ENCODE peak calls at places on chromosomes 4 and X, in six cellular contexts. One of them, this sample, is unnamed.

GRCh38 chr4:8762951-8763735 is 108.5 kb downstream of the HMX1 start:
- DNase-seq in stimulated activated CD4-positive, alpha-beta T cell treated with anti-CD3 and anti-CD28 coated beads, TNF-alpha, amount 100 ng/mL, for 4 hours: no peak
- DNase-seq in glutamatergic neuron: peak; percentile 15
- DNase-seq in RKO: no peak
- DNase-seq in stromal cell of bone marrow: no peak
- DNase-seq in H1: no peak
- DNase-seq in this sample: no peak

GRCh38 chr4:17111959-17112659 is 213.7 kb upstream of the LDB2 start:
- DNase-seq in stimulated activated CD4-positive, alpha-beta T cell treated with anti-CD3 and anti-CD28 coated beads, TNF-alpha, amount 100 ng/mL, for 4 hours: no peak
- DNase-seq in glutamatergic neuron: peak; percentile 36
- DNase-seq in RKO: no peak
- DNase-seq in stromal cell of bone marrow: no peak
- DNase-seq in H1: peak; percentile 83
- DNase-seq in this sample: no peak

GRCh38 chr4:185933078-185933581 is 121.1 kb upstream of the SORBS2 start:
- DNase-seq in stimulated activated CD4-positive, alpha-beta T cell treated with anti-CD3 and anti-CD28 coated beads, TNF-alpha, amount 100 ng/mL, for 4 hours: no peak
- DNase-seq in glutamatergic neuron: no peak
- DNase-seq in RKO: no peak
- DNase-seq in stromal cell of bone marrow: peak; percentile 93
- DNase-seq in H1: no peak
- DNase-seq in this sample: no peak

GRCh38 chr4:29770627-29771026 is 949.5 kb upstream of the PCDH7 start:
- DNase-seq in stimulated activated CD4-positive, alpha-beta T cell treated with anti-CD3 and anti-CD28 coated beads, TNF-alpha, amount 100 ng/mL, for 4 hours: no peak
- DNase-seq in glutamatergic neuron: no peak
- DNase-seq in RKO: no peak
- DNase-seq in stromal cell of bone marrow: no peak
- DNase-seq in H1: no peak
- DNase-seq in this sample: no peak

GRCh38 chr4:165700855-165701254 is 172.2 kb upstream of the TLL1 start:
- DNase-seq in stimulated activated CD4-positive, alpha-beta T cell treated with anti-CD3 and anti-CD28 coated beads, TNF-alpha, amount 100 ng/mL, for 4 hours: no peak
- DNase-seq in glutamatergic neuron: no peak
- DNase-seq in RKO: peak; percentile 28
- DNase-seq in stromal cell of bone marrow: no peak
- DNase-seq in H1: no peak
- DNase-seq in this sample: no peak

GRCh38 chr4:10180927-10181744 is 64.5 kb upstream of the WDR1 start:
- DNase-seq in stimulated activated CD4-positive, alpha-beta T cell treated with anti-CD3 and anti-CD28 coated beads, TNF-alpha, amount 100 ng/mL, for 4 hours: no peak
- DNase-seq in glutamatergic neuron: no peak
- DNase-seq in RKO: no peak
- DNase-seq in stromal cell of bone marrow: no peak
- DNase-seq in H1: no peak
- DNase-seq in this sample: no peak

GRCh38 chrX:99301990-99302389 is 1108.1 kb downstream of the PCDH19 start:
- DNase-seq in stimulated activated CD4-positive, alpha-beta T cell treated with anti-CD3 and anti-CD28 coated beads, TNF-alpha, amount 100 ng/mL, for 4 hours: no peak
- DNase-seq in glutamatergic neuron: no peak
- DNase-seq in RKO: peak; percentile 61
- DNase-seq in stromal cell of bone marrow: no peak
- DNase-seq in H1: no peak
- DNase-seq in this sample: no peak

GRCh38 chr4:57303012-57303751 is 193.0 kb upstream of the IGFBP7 start:
- DNase-seq in stimulated activated CD4-positive, alpha-beta T cell treated with anti-CD3 and anti-CD28 coated beads, TNF-alpha, amount 100 ng/mL, for 4 hours: no peak
- DNase-seq in glutamatergic neuron: no peak
- DNase-seq in RKO: no peak
- DNase-seq in stromal cell of bone marrow: no peak
- DNase-seq in H1: no peak
- DNase-seq in this sample: no peak

GRCh38 chr4:14218641-14219040 is 591.1 kb upstream of the BOD1L1 start:
- DNase-seq in stimulated activated CD4-positive, alpha-beta T cell treated with anti-CD3 and anti-CD28 coated beads, TNF-alpha, amount 100 ng/mL, for 4 hours: no peak
- DNase-seq in glutamatergic neuron: no peak
- DNase-seq in RKO: no peak
- DNase-seq in stromal cell of bone marrow: no peak
- DNase-seq in H1: no peak
- DNase-seq in this sample: no peak

GRCh38 chrX:30967516-30967915 is 78.5 kb upstream of the TAB3 start:
- DNase-seq in stimulated activated CD4-positive, alpha-beta T cell treated with anti-CD3 and anti-CD28 coated beads, TNF-alpha, amount 100 ng/mL, for 4 hours: no peak
- DNase-seq in glutamatergic neuron: no peak
- DNase-seq in RKO: no peak
- DNase-seq in stromal cell of bone marrow: no peak
- DNase-seq in H1: no peak
- DNase-seq in this sample: no peak

GRCh38 chr4:21699437-21699836 is 249.1 kb downstream of the KCNIP4 start:
- DNase-seq in stimulated activated CD4-positive, alpha-beta T cell treated with anti-CD3 and anti-CD28 coated beads, TNF-alpha, amount 100 ng/mL, for 4 hours: no peak
- DNase-seq in glutamatergic neuron: no peak
- DNase-seq in RKO: no peak
- DNase-seq in stromal cell of bone marrow: no peak
- DNase-seq in H1: no peak
- DNase-seq in this sample: no peak

GRCh38 chr4:99749445-99750391 is 66.9 kb upstream of the DAPP1 start:
- DNase-seq in stimulated activated CD4-positive, alpha-beta T cell treated with anti-CD3 and anti-CD28 coated beads, TNF-alpha, amount 100 ng/mL, for 4 hours: no peak
- DNase-seq in glutamatergic neuron: no peak
- DNase-seq in RKO: no peak
- DNase-seq in stromal cell of bone marrow: no peak
- DNase-seq in H1: no peak
- DNase-seq in this sample: no peak

GRCh38 chr4:26885912-26886274 is 25.3 kb downstream of the STIM2 start:
- DNase-seq in stimulated activated CD4-positive, alpha-beta T cell treated with anti-CD3 and anti-CD28 coated beads, TNF-alpha, amount 100 ng/mL, for 4 hours: peak; percentile 13
- DNase-seq in glutamatergic neuron: no peak
- DNase-seq in RKO: no peak
- DNase-seq in stromal cell of bone marrow: no peak
- DNase-seq in H1: no peak
- DNase-seq in this sample: peak; percentile 44

GRCh38 chr4:68361146-68361589 is 11.3 kb upstream of the YTHDC1 start:
- DNase-seq in stimulated activated CD4-positive, alpha-beta T cell treated with anti-CD3 and anti-CD28 coated beads, TNF-alpha, amount 100 ng/mL, for 4 hours: no peak
- DNase-seq in glutamatergic neuron: no peak
- DNase-seq in RKO: no peak
- DNase-seq in stromal cell of bone marrow: no peak
- DNase-seq in H1: no peak
- DNase-seq in this sample: no peak

GRCh38 chr4:142091691-142092182 is 455.4 kb downstream of the IL15 start:
- DNase-seq in stimulated activated CD4-positive, alpha-beta T cell treated with anti-CD3 and anti-CD28 coated beads, TNF-alpha, amount 100 ng/mL, for 4 hours: no peak
- DNase-seq in glutamatergic neuron: no peak
- DNase-seq in RKO: peak; percentile 18
- DNase-seq in stromal cell of bone marrow: peak; percentile 97
- DNase-seq in H1: no peak
- DNase-seq in this sample: no peak

GRCh38 chrX:30504309-30504708 is 73.3 kb downstream of the TASL start:
- DNase-seq in stimulated activated CD4-positive, alpha-beta T cell treated with anti-CD3 and anti-CD28 coated beads, TNF-alpha, amount 100 ng/mL, for 4 hours: no peak
- DNase-seq in glutamatergic neuron: no peak
- DNase-seq in RKO: peak; percentile 53
- DNase-seq in stromal cell of bone marrow: peak; percentile 9
- DNase-seq in H1: no peak
- DNase-seq in this sample: no peak

GRCh38 chr4:8241895-8242696 is 27.5 kb upstream of the HTRA3 start:
- DNase-seq in stimulated activated CD4-positive, alpha-beta T cell treated with anti-CD3 and anti-CD28 coated beads, TNF-alpha, amount 100 ng/mL, for 4 hours: peak; percentile 74
- DNase-seq in glutamatergic neuron: peak; percentile 98
- DNase-seq in RKO: peak; percentile 58
- DNase-seq in stromal cell of bone marrow: peak; percentile 89
- DNase-seq in H1: peak; percentile 100
- DNase-seq in this sample: no peak

GRCh38 chr4:127632420-127633403 is at the start of gene INTU:
- DNase-seq in stimulated activated CD4-positive, alpha-beta T cell treated with anti-CD3 and anti-CD28 coated beads, TNF-alpha, amount 100 ng/mL, for 4 hours: no peak
- DNase-seq in glutamatergic neuron: peak; percentile 91
- DNase-seq in RKO: peak; percentile 97
- DNase-seq in stromal cell of bone marrow: peak; percentile 95
- DNase-seq in H1: peak; percentile 91
- DNase-seq in this sample: peak; percentile 90

GRCh38 chr4:136796953-136797352 is 735.3 kb downstream of the PCDH18 start:
- DNase-seq in stimulated activated CD4-positive, alpha-beta T cell treated with anti-CD3 and anti-CD28 coated beads, TNF-alpha, amount 100 ng/mL, for 4 hours: no peak
- DNase-seq in glutamatergic neuron: no peak
- DNase-seq in RKO: no peak
- DNase-seq in stromal cell of bone marrow: no peak
- DNase-seq in H1: no peak
- DNase-seq in this sample: no peak

GRCh38 chrX:12615061-12615460 is 176.2 kb upstream of the PRPS2 start:
- DNase-seq in stimulated activated CD4-positive, alpha-beta T cell treated with anti-CD3 and anti-CD28 coated beads, TNF-alpha, amount 100 ng/mL, for 4 hours: no peak
- DNase-seq in glutamatergic neuron: no peak
- DNase-seq in RKO: no peak
- DNase-seq in stromal cell of bone marrow: no peak
- DNase-seq in H1: no peak
- DNase-seq in this sample: no peak

This sample was measured in DMS153.